ENCODE peak calls at places on chromosomes 11 and 22, in seven cellular contexts. L, E, Q, A, H, T and R are unnamed samples.

GRCh38 chr11:34604909-34605308 is 16.0 kb upstream of the EHF start:
- DNase-seq in T (no peak), H (no peak), E (no peak), A (no peak), L (no peak), Q (no peak), R (no peak)

GRCh38 chr11:116357769-116358544 is 414.8 kb downstream of the BUD13 start:
- DNase-seq in T (no peak), H (no peak), L (peak; percentile 43), A (peak; percentile 88), E (peak; percentile 93), Q (no peak), R (peak; percentile 37)

GRCh38 chr11:109112748-109113378 is 309.1 kb upstream of the C11orf87 start:
- DNase-seq in E (no peak), H (no peak), T (no peak), Q (peak; percentile 63), L (no peak), A (no peak), R (no peak)

GRCh38 chr11:64643258-64643881 is 52.4 kb downstream of the SLC22A12 start:
- DNase-seq in A (peak; percentile 73), T (no peak), Q (peak; percentile 94), L (no peak), H (no peak), E (peak; percentile 87), R (no peak)

GRCh38 chr11:97702948-97703347 is 1313.1 kb downstream of the JRKL start:
- DNase-seq in E (no peak), T (no peak), A (no peak), L (no peak), H (no peak), Q (no peak), R (no peak)

GRCh38 chr11:27329867-27330632 is 33.0 kb downstream of the CCDC34 start:
- DNase-seq in T (no peak), L (no peak), E (no peak), H (no peak), Q (no peak), A (no peak), R (no peak)

GRCh38 chr11:32396331-32396730 is 39.0 kb downstream of the WT1 start:
- DNase-seq in E (no peak), T (no peak), H (peak; percentile 27), Q (no peak), L (no peak), A (no peak), R (no peak)

GRCh38 chr22:22460635-22461034 is 47.9 kb downstream of the ZNF280B start:
- DNase-seq in L (peak; percentile 17), Q (peak; percentile 10), E (peak; percentile 47), H (no peak), T (peak; percentile 18), A (no peak), R (peak; percentile 7)

GRCh38 chr11:77449060-77449521 is 24.8 kb downstream of the PAK1 start:
- DNase-seq in T (no peak), A (no peak), Q (no peak), H (peak; percentile 91), L (no peak), E (peak; percentile 72), R (no peak)

GRCh38 chr11:95149659-95150294 is 60.1 kb downstream of the ENDOD1 start:
- DNase-seq in H (no peak), E (peak; percentile 69), L (peak; percentile 61), A (peak; percentile 56), T (peak; percentile 91), Q (no peak), R (peak; percentile 90)

GRCh38 chr11:22539851-22540376 is 85.7 kb downstream of the FANCF start:
- DNase-seq in E (peak; percentile 56), A (no peak), L (peak; percentile 29), T (peak; percentile 9), H (no peak), Q (peak; percentile 33), R (no peak)

GRCh38 chr11:124079631-124080318 is 35.5 kb upstream of the VWA5A start:
- DNase-seq in T (no peak), H (no peak), E (no peak), Q (no peak), L (no peak), A (no peak), R (no peak)

GRCh38 chr11:88174627-88175003 is 628 bp downstream of the RAB38 start:
- DNase-seq in Q (no peak), L (peak; percentile 80), E (peak; percentile 56), H (no peak), T (no peak), A (no peak), R (peak; percentile 45)

GRCh38 chr11:70854891-70855556 is 397.4 kb downstream of the SHANK2 start:
- DNase-seq in T (no peak), Q (peak; percentile 88), E (no peak), L (no peak), A (no peak), H (no peak), R (no peak)

GRCh38 chr22:49101225-49101624 is 726.4 kb downstream of the BRD1 start:
- DNase-seq in Q (no peak), H (no peak), L (no peak), A (no peak), T (no peak), E (no peak), R (no peak)

GRCh38 chr11:44528581-44528980 is 36.9 kb upstream of the CD82 start:
- DNase-seq in E (no peak), H (no peak), Q (no peak), T (no peak), L (no peak), A (no peak), R (no peak)
- TF ChIP-seq POLR2AphosphoS5 in E (no peak), H (no peak), Q (no peak), T (no peak), L (no peak), A (no peak), R (no peak)

GRCh38 chr11:61080986-61081590 is 21.2 kb upstream of the CD5 start:
- DNase-seq in A (no peak), T (no peak), E (no peak), L (no peak), H (no peak), Q (no peak), R (no peak)

GRCh38 chr11:61083601-61084147 is 18.6 kb upstream of the CD5 start:
- DNase-seq in H (no peak), E (no peak), A (no peak), T (no peak), Q (no peak), L (no peak), R (no peak)

GRCh38 chr11:61082931-61083531 is 19.3 kb upstream of the CD5 start:
- DNase-seq in E (no peak), A (no peak), L (no peak), H (no peak), Q (no peak), T (no peak), R (no peak)

GRCh38 chr11:61080526-61080925 is 21.8 kb upstream of the CD5 start:
- DNase-seq in A (no peak), E (no peak), T (no peak), L (no peak), H (no peak), Q (no peak), R (no peak)

GRCh38 chr11:61082161-61082870 is 20.0 kb upstream of the CD5 start:
- DNase-seq in E (no peak), L (no peak), T (no peak), H (no peak), Q (no peak), A (no peak), R (no peak)
- H3K4me3 ChIP-seq in E (no peak overlapping the region), L (no peak overlapping the region), T (no peak overlapping the region), H (no peak overlapping the region), Q (no peak overlapping the region), A (no peak overlapping the region), R (no peak overlapping the region)

GRCh38 chr11:75533843-75534242 is 8.1 kb upstream of the GDPD5 start:
- DNase-seq in L (no peak), T (no peak), E (no peak), H (no peak), A (no peak), Q (no peak), R (no peak)
- H3K4me2 ChIP-seq in L (peak overlapping the region; percentile 10), T (no peak overlapping the region), E (no peak overlapping the region), H (no peak overlapping the region), A (no peak overlapping the region), Q (no peak overlapping the region), R (peak overlapping the region; percentile 86)

GRCh38 chr11:47923667-47924066 is 56.7 kb upstream of the PTPRJ start:
- DNase-seq in H (no peak), L (peak; percentile 20), A (no peak), E (no peak), T (no peak), Q (no peak), R (no peak)

GRCh38 chr11:47918370-47918690 is 62.0 kb upstream of the PTPRJ start:
- DNase-seq in A (no peak), E (no peak), T (peak; percentile 13), H (no peak), Q (no peak), L (no peak), R (no peak)

GRCh38 chr11:47918882-47919495 is 61.4 kb upstream of the PTPRJ start:
- DNase-seq in L (peak; percentile 34), A (no peak), E (no peak), H (no peak), Q (no peak), T (no peak), R (no peak)

GRCh38 chr11:47928426-47928825 is 51.9 kb upstream of the PTPRJ start:
- DNase-seq in A (no peak), L (no peak), Q (no peak), T (no peak), H (no peak), E (peak; percentile 46), R (no peak)

GRCh38 chr11:47924184-47924671 is 56.1 kb upstream of the PTPRJ start:
- DNase-seq in T (peak; percentile 45), Q (no peak), A (no peak), L (peak; percentile 35), E (no peak), H (no peak), R (peak; percentile 41)
- TF ChIP-seq POLR2AphosphoS5 in T (no peak), Q (no peak), A (no peak), L (no peak), E (no peak), H (no peak), R (no peak)